ENCODE peak calls at places on chromosomes 13 and 19, in four cellular contexts. F, A, G and B are unnamed samples.

GRCh38 chr13:60329221-60329983 is 67.6 kb upstream of the TDRD3 start:
- DNase-seq in F (no peak), A (no peak), G (no peak), B (peak; percentile 14)

GRCh38 chr19:31096047-31096446 is 253.2 kb downstream of the TSHZ3 start:
- DNase-seq in F (no peak), A (no peak), G (no peak), B (no peak)

GRCh38 chr13:31706105-31706504 is 33.2 kb upstream of the RXFP2 start:
- DNase-seq in F (no peak), A (no peak), G (no peak), B (no peak)

GRCh38 chr19:42090687-42091086 is 14.7 kb downstream of the ZNF574 start:
- DNase-seq in F (no peak), A (no peak), G (no peak), B (no peak)

GRCh38 chr19:49347835-49348234 is 12.6 kb downstream of the CD37 start:
- DNase-seq in F (peak; percentile 63), A (no peak), G (no peak), B (no peak)

GRCh38 chr19:800360-801029 is 3.2 kb downstream of the PTBP1 start:
- DNase-seq in F (no peak), A (no peak), G (no peak), B (no peak)

GRCh38 chr13:25300861-25301346 is 521 bp upstream of the NUP58 start:
- DNase-seq in F (peak; percentile 15), A (peak; percentile 15), G (peak; percentile 42), B (no peak)

GRCh38 chr13:43303040-43303729 is 279.8 kb downstream of the DNAJC15 start:
- DNase-seq in F (no peak), A (no peak), G (no peak), B (peak; percentile 15)

GRCh38 chr19:18847516-18848463 is 16.0 kb downstream of the UPF1 start:
- DNase-seq in F (no peak), A (no peak), G (no peak), B (no peak)